ENCODE peak calls at places on chromosomes 6 and 20, in ten cellular contexts. One of them, this sample, is unnamed.
A peak's percentile ranks its signal among the peaks of the same experiment; 100 is the strongest.

GRCh38 chr6:56220078-56220477 is 27.3 kb downstream of the COL21A1 start:
- DNase-seq in activated CD8-positive, alpha-beta memory T cell treated with anti-CD3 and anti-CD28 coated beads, Interleukin-2, amount 10 ng/mL, durations not matched to agents 7 days and 5 days: no peak
- DNase-seq in CD4-positive, alpha-beta memory T cell: no peak
- DNase-seq in stimulated activated CD8-positive, alpha-beta memory T cell treated with anti-CD3 and anti-CD28 coated beads, Interleukin-7, amount 100 ng/mL, for 48 hours: no peak
- DNase-seq in NCI-H1436: no peak
- DNase-seq in activated CD4-positive, alpha-beta T cell treated with anti-CD3 and anti-CD28 coated beads, Interleukin-2, amount 50 U/mL, for 48 hours: no peak
- DNase-seq in NCI-H2029 treated with DMSO at 0.1 percent for 48 hours: no peak
- DNase-seq in NCI-H748 treated with DMSO at 0.1 percent for 48 hours: no peak
- DNase-seq in activated T-cell treated with anti-CD3 and anti-CD28 coated beads, Interleukin-2, amount 50 U/mL, for 4 hours: no peak
- DNase-seq in uterus: no peak
- DNase-seq in this sample: no peak

GRCh38 chr6:88493717-88494116 is 327.6 kb upstream of the CNR1 start:
- DNase-seq in NCI-H2029 treated with DMSO at 0.1 percent for 48 hours: no peak
- DNase-seq in activated CD4-positive, alpha-beta T cell treated with anti-CD3 and anti-CD28 coated beads, Interleukin-2, amount 50 U/mL, for 48 hours: no peak
- DNase-seq in activated T-cell treated with anti-CD3 and anti-CD28 coated beads, Interleukin-2, amount 50 U/mL, for 4 hours: no peak
- DNase-seq in uterus: no peak
- DNase-seq in NCI-H1436: no peak
- DNase-seq in activated CD8-positive, alpha-beta memory T cell treated with anti-CD3 and anti-CD28 coated beads, Interleukin-2, amount 10 ng/mL, durations not matched to agents 7 days and 5 days: no peak
- DNase-seq in NCI-H748 treated with DMSO at 0.1 percent for 48 hours: no peak
- DNase-seq in stimulated activated CD8-positive, alpha-beta memory T cell treated with anti-CD3 and anti-CD28 coated beads, Interleukin-7, amount 100 ng/mL, for 48 hours: no peak
- DNase-seq in CD4-positive, alpha-beta memory T cell: no peak
- DNase-seq in this sample: no peak

GRCh38 chr6:47134476-47135189 is 92.5 kb upstream of the ADGRF1 start:
- DNase-seq in CD4-positive, alpha-beta memory T cell: no peak
- DNase-seq in NCI-H2029 treated with DMSO at 0.1 percent for 48 hours: peak; percentile 86
- DNase-seq in uterus: no peak
- DNase-seq in NCI-H748 treated with DMSO at 0.1 percent for 48 hours: peak; percentile 97
- DNase-seq in activated CD4-positive, alpha-beta T cell treated with anti-CD3 and anti-CD28 coated beads, Interleukin-2, amount 50 U/mL, for 48 hours: no peak
- DNase-seq in NCI-H1436: peak; percentile 81
- DNase-seq in activated CD8-positive, alpha-beta memory T cell treated with anti-CD3 and anti-CD28 coated beads, Interleukin-2, amount 10 ng/mL, durations not matched to agents 7 days and 5 days: no peak
- DNase-seq in stimulated activated CD8-positive, alpha-beta memory T cell treated with anti-CD3 and anti-CD28 coated beads, Interleukin-7, amount 100 ng/mL, for 48 hours: no peak
- DNase-seq in activated T-cell treated with anti-CD3 and anti-CD28 coated beads, Interleukin-2, amount 50 U/mL, for 4 hours: no peak
- DNase-seq in this sample: peak; percentile 34

GRCh38 chr6:88442731-88443130 is 276.6 kb upstream of the CNR1 start:
- DNase-seq in activated CD8-positive, alpha-beta memory T cell treated with anti-CD3 and anti-CD28 coated beads, Interleukin-2, amount 10 ng/mL, durations not matched to agents 7 days and 5 days: no peak
- DNase-seq in NCI-H2029 treated with DMSO at 0.1 percent for 48 hours: no peak
- DNase-seq in activated T-cell treated with anti-CD3 and anti-CD28 coated beads, Interleukin-2, amount 50 U/mL, for 4 hours: no peak
- DNase-seq in stimulated activated CD8-positive, alpha-beta memory T cell treated with anti-CD3 and anti-CD28 coated beads, Interleukin-7, amount 100 ng/mL, for 48 hours: no peak
- DNase-seq in NCI-H748 treated with DMSO at 0.1 percent for 48 hours: no peak
- DNase-seq in NCI-H1436: no peak
- DNase-seq in CD4-positive, alpha-beta memory T cell: no peak
- DNase-seq in uterus: no peak
- DNase-seq in activated CD4-positive, alpha-beta T cell treated with anti-CD3 and anti-CD28 coated beads, Interleukin-2, amount 50 U/mL, for 48 hours: no peak
- DNase-seq in this sample: no peak

GRCh38 chr6:130933712-130934200 is 106.5 kb downstream of the SMLR1 start:
- DNase-seq in NCI-H1436: no peak
- DNase-seq in NCI-H748 treated with DMSO at 0.1 percent for 48 hours: no peak
- DNase-seq in NCI-H2029 treated with DMSO at 0.1 percent for 48 hours: no peak
- DNase-seq in activated CD8-positive, alpha-beta memory T cell treated with anti-CD3 and anti-CD28 coated beads, Interleukin-2, amount 10 ng/mL, durations not matched to agents 7 days and 5 days: no peak
- DNase-seq in stimulated activated CD8-positive, alpha-beta memory T cell treated with anti-CD3 and anti-CD28 coated beads, Interleukin-7, amount 100 ng/mL, for 48 hours: no peak
- DNase-seq in activated CD4-positive, alpha-beta T cell treated with anti-CD3 and anti-CD28 coated beads, Interleukin-2, amount 50 U/mL, for 48 hours: no peak
- DNase-seq in uterus: no peak
- DNase-seq in activated T-cell treated with anti-CD3 and anti-CD28 coated beads, Interleukin-2, amount 50 U/mL, for 4 hours: no peak
- DNase-seq in CD4-positive, alpha-beta memory T cell: no peak
- DNase-seq in this sample: peak; percentile 76

GRCh38 chr6:7463785-7464184 is 74.2 kb downstream of the RIOK1 start:
- DNase-seq in uterus: no peak
- DNase-seq in stimulated activated CD8-positive, alpha-beta memory T cell treated with anti-CD3 and anti-CD28 coated beads, Interleukin-7, amount 100 ng/mL, for 48 hours: no peak
- DNase-seq in NCI-H1436: no peak
- DNase-seq in activated CD4-positive, alpha-beta T cell treated with anti-CD3 and anti-CD28 coated beads, Interleukin-2, amount 50 U/mL, for 48 hours: no peak
- DNase-seq in activated T-cell treated with anti-CD3 and anti-CD28 coated beads, Interleukin-2, amount 50 U/mL, for 4 hours: no peak
- DNase-seq in activated CD8-positive, alpha-beta memory T cell treated with anti-CD3 and anti-CD28 coated beads, Interleukin-2, amount 10 ng/mL, durations not matched to agents 7 days and 5 days: no peak
- DNase-seq in NCI-H2029 treated with DMSO at 0.1 percent for 48 hours: no peak
- DNase-seq in CD4-positive, alpha-beta memory T cell: no peak
- DNase-seq in NCI-H748 treated with DMSO at 0.1 percent for 48 hours: no peak
- DNase-seq in this sample: no peak

GRCh38 chr6:33592595-33593413 is 12.7 kb upstream of the BAK1 start:
- DNase-seq in activated CD8-positive, alpha-beta memory T cell treated with anti-CD3 and anti-CD28 coated beads, Interleukin-2, amount 10 ng/mL, durations not matched to agents 7 days and 5 days: peak; percentile 64
- DNase-seq in activated CD4-positive, alpha-beta T cell treated with anti-CD3 and anti-CD28 coated beads, Interleukin-2, amount 50 U/mL, for 48 hours: peak; percentile 58
- DNase-seq in NCI-H748 treated with DMSO at 0.1 percent for 48 hours: no peak
- DNase-seq in uterus: no peak
- DNase-seq in NCI-H2029 treated with DMSO at 0.1 percent for 48 hours: no peak
- DNase-seq in activated T-cell treated with anti-CD3 and anti-CD28 coated beads, Interleukin-2, amount 50 U/mL, for 4 hours: peak; percentile 45
- DNase-seq in stimulated activated CD8-positive, alpha-beta memory T cell treated with anti-CD3 and anti-CD28 coated beads, Interleukin-7, amount 100 ng/mL, for 48 hours: no peak
- DNase-seq in CD4-positive, alpha-beta memory T cell: peak; percentile 46
- DNase-seq in NCI-H1436: no peak
- DNase-seq in this sample: no peak

GRCh38 chr20:62642666-62643520 is 590 bp downstream of the SLCO4A1 start:
- DNase-seq in activated CD4-positive, alpha-beta T cell treated with anti-CD3 and anti-CD28 coated beads, Interleukin-2, amount 50 U/mL, for 48 hours: peak; percentile 67
- DNase-seq in NCI-H1436: no peak
- DNase-seq in stimulated activated CD8-positive, alpha-beta memory T cell treated with anti-CD3 and anti-CD28 coated beads, Interleukin-7, amount 100 ng/mL, for 48 hours: no peak
- DNase-seq in uterus: no peak
- DNase-seq in CD4-positive, alpha-beta memory T cell: peak; percentile 57
- DNase-seq in NCI-H748 treated with DMSO at 0.1 percent for 48 hours: no peak
- DNase-seq in activated CD8-positive, alpha-beta memory T cell treated with anti-CD3 and anti-CD28 coated beads, Interleukin-2, amount 10 ng/mL, durations not matched to agents 7 days and 5 days: peak; percentile 76
- DNase-seq in NCI-H2029 treated with DMSO at 0.1 percent for 48 hours: no peak
- DNase-seq in activated T-cell treated with anti-CD3 and anti-CD28 coated beads, Interleukin-2, amount 50 U/mL, for 4 hours: peak; percentile 67
- DNase-seq in this sample: no peak

GRCh38 chr20:4090756-4091331 is 75.5 kb upstream of the RNF24 start:
- DNase-seq in stimulated activated CD8-positive, alpha-beta memory T cell treated with anti-CD3 and anti-CD28 coated beads, Interleukin-7, amount 100 ng/mL, for 48 hours: no peak
- DNase-seq in activated CD4-positive, alpha-beta T cell treated with anti-CD3 and anti-CD28 coated beads, Interleukin-2, amount 50 U/mL, for 48 hours: no peak
- DNase-seq in uterus: no peak
- DNase-seq in activated CD8-positive, alpha-beta memory T cell treated with anti-CD3 and anti-CD28 coated beads, Interleukin-2, amount 10 ng/mL, durations not matched to agents 7 days and 5 days: peak; percentile 14
- DNase-seq in NCI-H748 treated with DMSO at 0.1 percent for 48 hours: no peak
- DNase-seq in activated T-cell treated with anti-CD3 and anti-CD28 coated beads, Interleukin-2, amount 50 U/mL, for 4 hours: no peak
- DNase-seq in NCI-H1436: no peak
- DNase-seq in CD4-positive, alpha-beta memory T cell: no peak
- DNase-seq in NCI-H2029 treated with DMSO at 0.1 percent for 48 hours: no peak
- DNase-seq in this sample: peak; percentile 69

GRCh38 chr6:15389759-15390723 is 144.2 kb downstream of the JARID2 start:
- DNase-seq in activated CD8-positive, alpha-beta memory T cell treated with anti-CD3 and anti-CD28 coated beads, Interleukin-2, amount 10 ng/mL, durations not matched to agents 7 days and 5 days: no peak
- DNase-seq in CD4-positive, alpha-beta memory T cell: no peak
- DNase-seq in uterus: no peak
- DNase-seq in NCI-H1436: no peak
- DNase-seq in stimulated activated CD8-positive, alpha-beta memory T cell treated with anti-CD3 and anti-CD28 coated beads, Interleukin-7, amount 100 ng/mL, for 48 hours: no peak
- DNase-seq in NCI-H748 treated with DMSO at 0.1 percent for 48 hours: no peak
- DNase-seq in activated T-cell treated with anti-CD3 and anti-CD28 coated beads, Interleukin-2, amount 50 U/mL, for 4 hours: no peak
- DNase-seq in activated CD4-positive, alpha-beta T cell treated with anti-CD3 and anti-CD28 coated beads, Interleukin-2, amount 50 U/mL, for 48 hours: no peak
- DNase-seq in NCI-H2029 treated with DMSO at 0.1 percent for 48 hours: no peak
- DNase-seq in this sample: peak; percentile 53

GRCh38 chr6:15400572-15401004 is 154.7 kb downstream of the JARID2 start:
- DNase-seq in activated CD8-positive, alpha-beta memory T cell treated with anti-CD3 and anti-CD28 coated beads, Interleukin-2, amount 10 ng/mL, durations not matched to agents 7 days and 5 days: peak; percentile 46
- DNase-seq in activated T-cell treated with anti-CD3 and anti-CD28 coated beads, Interleukin-2, amount 50 U/mL, for 4 hours: no peak
- DNase-seq in activated CD4-positive, alpha-beta T cell treated with anti-CD3 and anti-CD28 coated beads, Interleukin-2, amount 50 U/mL, for 48 hours: peak; percentile 33
- DNase-seq in uterus: peak; percentile 55
- DNase-seq in NCI-H2029 treated with DMSO at 0.1 percent for 48 hours: peak; percentile 88
- DNase-seq in NCI-H748 treated with DMSO at 0.1 percent for 48 hours: peak; percentile 82
- DNase-seq in NCI-H1436: no peak
- DNase-seq in stimulated activated CD8-positive, alpha-beta memory T cell treated with anti-CD3 and anti-CD28 coated beads, Interleukin-7, amount 100 ng/mL, for 48 hours: no peak
- DNase-seq in CD4-positive, alpha-beta memory T cell: no peak
- DNase-seq in this sample: no peak

GRCh38 chr6:53992522-53992921 is 118.7 kb upstream of the MLIP start:
- DNase-seq in activated T-cell treated with anti-CD3 and anti-CD28 coated beads, Interleukin-2, amount 50 U/mL, for 4 hours: no peak
- DNase-seq in NCI-H748 treated with DMSO at 0.1 percent for 48 hours: no peak
- DNase-seq in uterus: no peak
- DNase-seq in activated CD8-positive, alpha-beta memory T cell treated with anti-CD3 and anti-CD28 coated beads, Interleukin-2, amount 10 ng/mL, durations not matched to agents 7 days and 5 days: no peak
- DNase-seq in NCI-H1436: no peak
- DNase-seq in CD4-positive, alpha-beta memory T cell: no peak
- DNase-seq in stimulated activated CD8-positive, alpha-beta memory T cell treated with anti-CD3 and anti-CD28 coated beads, Interleukin-7, amount 100 ng/mL, for 48 hours: no peak
- DNase-seq in activated CD4-positive, alpha-beta T cell treated with anti-CD3 and anti-CD28 coated beads, Interleukin-2, amount 50 U/mL, for 48 hours: no peak
- DNase-seq in NCI-H2029 treated with DMSO at 0.1 percent for 48 hours: no peak
- DNase-seq in this sample: no peak

GRCh38 chr6:15852289-15852688 is 189.5 kb upstream of the DTNBP1 start:
- DNase-seq in uterus: no peak
- DNase-seq in NCI-H2029 treated with DMSO at 0.1 percent for 48 hours: no peak
- DNase-seq in activated CD4-positive, alpha-beta T cell treated with anti-CD3 and anti-CD28 coated beads, Interleukin-2, amount 50 U/mL, for 48 hours: no peak
- DNase-seq in NCI-H1436: no peak
- DNase-seq in activated T-cell treated with anti-CD3 and anti-CD28 coated beads, Interleukin-2, amount 50 U/mL, for 4 hours: no peak
- DNase-seq in stimulated activated CD8-positive, alpha-beta memory T cell treated with anti-CD3 and anti-CD28 coated beads, Interleukin-7, amount 100 ng/mL, for 48 hours: no peak
- DNase-seq in NCI-H748 treated with DMSO at 0.1 percent for 48 hours: no peak
- DNase-seq in CD4-positive, alpha-beta memory T cell: no peak
- DNase-seq in activated CD8-positive, alpha-beta memory T cell treated with anti-CD3 and anti-CD28 coated beads, Interleukin-2, amount 10 ng/mL, durations not matched to agents 7 days and 5 days: no peak
- DNase-seq in this sample: no peak

GRCh38 chr6:144294016-144294415 is 8.9 kb downstream of the UTRN start:
- DNase-seq in activated T-cell treated with anti-CD3 and anti-CD28 coated beads, Interleukin-2, amount 50 U/mL, for 4 hours: no peak
- DNase-seq in CD4-positive, alpha-beta memory T cell: no peak
- DNase-seq in stimulated activated CD8-positive, alpha-beta memory T cell treated with anti-CD3 and anti-CD28 coated beads, Interleukin-7, amount 100 ng/mL, for 48 hours: no peak
- DNase-seq in activated CD8-positive, alpha-beta memory T cell treated with anti-CD3 and anti-CD28 coated beads, Interleukin-2, amount 10 ng/mL, durations not matched to agents 7 days and 5 days: no peak
- DNase-seq in uterus: no peak
- DNase-seq in NCI-H2029 treated with DMSO at 0.1 percent for 48 hours: no peak
- DNase-seq in activated CD4-positive, alpha-beta T cell treated with anti-CD3 and anti-CD28 coated beads, Interleukin-2, amount 50 U/mL, for 48 hours: no peak
- DNase-seq in NCI-H1436: no peak
- DNase-seq in NCI-H748 treated with DMSO at 0.1 percent for 48 hours: no peak
- DNase-seq in this sample: peak; percentile 60

GRCh38 chr6:4491501-4492260 is 284.5 kb upstream of the CDYL start:
- DNase-seq in uterus: no peak
- DNase-seq in NCI-H748 treated with DMSO at 0.1 percent for 48 hours: no peak
- DNase-seq in stimulated activated CD8-positive, alpha-beta memory T cell treated with anti-CD3 and anti-CD28 coated beads, Interleukin-7, amount 100 ng/mL, for 48 hours: no peak
- DNase-seq in activated CD4-positive, alpha-beta T cell treated with anti-CD3 and anti-CD28 coated beads, Interleukin-2, amount 50 U/mL, for 48 hours: no peak
- DNase-seq in NCI-H1436: no peak
- DNase-seq in NCI-H2029 treated with DMSO at 0.1 percent for 48 hours: no peak
- DNase-seq in activated CD8-positive, alpha-beta memory T cell treated with anti-CD3 and anti-CD28 coated beads, Interleukin-2, amount 10 ng/mL, durations not matched to agents 7 days and 5 days: no peak
- DNase-seq in CD4-positive, alpha-beta memory T cell: no peak
- DNase-seq in activated T-cell treated with anti-CD3 and anti-CD28 coated beads, Interleukin-2, amount 50 U/mL, for 4 hours: no peak
- DNase-seq in this sample: no peak

GRCh38 chr6:33815854-33816253 is 12.1 kb upstream of the MLN start:
- DNase-seq in NCI-H2029 treated with DMSO at 0.1 percent for 48 hours: no peak
- DNase-seq in activated T-cell treated with anti-CD3 and anti-CD28 coated beads, Interleukin-2, amount 50 U/mL, for 4 hours: no peak
- DNase-seq in NCI-H1436: peak; percentile 74
- DNase-seq in activated CD8-positive, alpha-beta memory T cell treated with anti-CD3 and anti-CD28 coated beads, Interleukin-2, amount 10 ng/mL, durations not matched to agents 7 days and 5 days: no peak
- DNase-seq in stimulated activated CD8-positive, alpha-beta memory T cell treated with anti-CD3 and anti-CD28 coated beads, Interleukin-7, amount 100 ng/mL, for 48 hours: no peak
- DNase-seq in activated CD4-positive, alpha-beta T cell treated with anti-CD3 and anti-CD28 coated beads, Interleukin-2, amount 50 U/mL, for 48 hours: peak; percentile 8
- DNase-seq in uterus: no peak
- DNase-seq in CD4-positive, alpha-beta memory T cell: no peak
- DNase-seq in NCI-H748 treated with DMSO at 0.1 percent for 48 hours: no peak
- DNase-seq in this sample: peak; percentile 34

GRCh38 chr20:11912013-11912663 is 5.6 kb upstream of the BTBD3 start:
- DNase-seq in activated T-cell treated with anti-CD3 and anti-CD28 coated beads, Interleukin-2, amount 50 U/mL, for 4 hours: no peak
- DNase-seq in stimulated activated CD8-positive, alpha-beta memory T cell treated with anti-CD3 and anti-CD28 coated beads, Interleukin-7, amount 100 ng/mL, for 48 hours: no peak
- DNase-seq in CD4-positive, alpha-beta memory T cell: no peak
- DNase-seq in NCI-H748 treated with DMSO at 0.1 percent for 48 hours: peak; percentile 74
- DNase-seq in NCI-H1436: peak; percentile 35
- DNase-seq in activated CD8-positive, alpha-beta memory T cell treated with anti-CD3 and anti-CD28 coated beads, Interleukin-2, amount 10 ng/mL, durations not matched to agents 7 days and 5 days: no peak
- DNase-seq in activated CD4-positive, alpha-beta T cell treated with anti-CD3 and anti-CD28 coated beads, Interleukin-2, amount 50 U/mL, for 48 hours: no peak
- DNase-seq in uterus: no peak
- DNase-seq in NCI-H2029 treated with DMSO at 0.1 percent for 48 hours: no peak
- DNase-seq in this sample: peak; percentile 10

GRCh38 chr6:36697481-36697903 is at the start of gene RAB44:
- DNase-seq in activated CD4-positive, alpha-beta T cell treated with anti-CD3 and anti-CD28 coated beads, Interleukin-2, amount 50 U/mL, for 48 hours: no peak
- DNase-seq in stimulated activated CD8-positive, alpha-beta memory T cell treated with anti-CD3 and anti-CD28 coated beads, Interleukin-7, amount 100 ng/mL, for 48 hours: no peak
- DNase-seq in NCI-H2029 treated with DMSO at 0.1 percent for 48 hours: no peak
- DNase-seq in activated CD8-positive, alpha-beta memory T cell treated with anti-CD3 and anti-CD28 coated beads, Interleukin-2, amount 10 ng/mL, durations not matched to agents 7 days and 5 days: no peak
- DNase-seq in CD4-positive, alpha-beta memory T cell: no peak
- DNase-seq in uterus: no peak
- DNase-seq in NCI-H748 treated with DMSO at 0.1 percent for 48 hours: no peak
- DNase-seq in NCI-H1436: no peak
- DNase-seq in activated T-cell treated with anti-CD3 and anti-CD28 coated beads, Interleukin-2, amount 50 U/mL, for 4 hours: no peak
- DNase-seq in this sample: no peak

GRCh38 chr20:44721785-44722054 is 6.6 kb downstream of the CCN5 start:
- DNase-seq in activated CD4-positive, alpha-beta T cell treated with anti-CD3 and anti-CD28 coated beads, Interleukin-2, amount 50 U/mL, for 48 hours: no peak
- DNase-seq in NCI-H748 treated with DMSO at 0.1 percent for 48 hours: no peak
- DNase-seq in uterus: no peak
- DNase-seq in activated CD8-positive, alpha-beta memory T cell treated with anti-CD3 and anti-CD28 coated beads, Interleukin-2, amount 10 ng/mL, durations not matched to agents 7 days and 5 days: no peak
- DNase-seq in activated T-cell treated with anti-CD3 and anti-CD28 coated beads, Interleukin-2, amount 50 U/mL, for 4 hours: no peak
- DNase-seq in stimulated activated CD8-positive, alpha-beta memory T cell treated with anti-CD3 and anti-CD28 coated beads, Interleukin-7, amount 100 ng/mL, for 48 hours: no peak
- DNase-seq in NCI-H2029 treated with DMSO at 0.1 percent for 48 hours: no peak
- DNase-seq in NCI-H1436: no peak
- DNase-seq in CD4-positive, alpha-beta memory T cell: no peak
- DNase-seq in this sample: no peak